ENCODE peak calls at places on chromosomes 6 and 20, in four cellular contexts. Q is H1, I is IMR-90, T is neuronal stem cell. R is an unnamed sample.

GRCh38 chr20:45461225-45461624 is 8.3 kb upstream of the WFDC2 start:
- DNase-seq in I (no peak), Q (no peak), T (no peak), R (no peak)

GRCh38 chr6:19333936-19334335 is 503.2 kb upstream of the ID4 start:
- DNase-seq in Q (no peak), I (no peak), T (no peak), R (no peak)

GRCh38 chr6:45998524-45998923 is 17.1 kb downstream of the CLIC5 start:
- DNase-seq in T (no peak), I (no peak), Q (no peak), R (no peak)

GRCh38 chr6:104579464-104579863 is 280.3 kb downstream of the HACE1 start:
- DNase-seq in Q (no peak), I (no peak), T (no peak), R (peak)

GRCh38 chr6:112626468-112627082 is 279.4 kb downstream of the RFPL4B start:
- DNase-seq in I (peak), T (no peak), Q (no peak), R (no peak)

GRCh38 chr20:33909331-33909921 is 84.3 kb upstream of the RALY start:
- DNase-seq in Q (no peak), I (peak), T (no peak), R (peak)

GRCh38 chr6:90370493-90370959 is 73.9 kb upstream of the BACH2 start:
- DNase-seq in Q (no peak), T (no peak), I (peak), R (peak)

GRCh38 chr20:38446441-38447209 is 11.5 kb upstream of the SNHG17 start:
- DNase-seq in T (peak), Q (peak), I (peak), R (peak)

GRCh38 chr6:142945071-142945445 is at the start of gene HIVEP2:
- DNase-seq in I (peak), Q (no peak), T (peak), R (peak)

GRCh38 chr6:106192824-106193223 is 106.7 kb downstream of the PRDM1 start:
- DNase-seq in Q (no peak), T (no peak), I (peak), R (no peak)

GRCh38 chr6:142300758-142301251 is 1.0 kb upstream of the ADGRG6 start:
- DNase-seq in Q (no peak), T (peak), I (peak), R (peak)

GRCh38 chr6:121592261-121592935 is 157.0 kb downstream of the GJA1 start:
- DNase-seq in T (no peak), Q (no peak), I (no peak), R (no peak)

GRCh38 chr20:35561268-35561667 is 19.4 kb downstream of the ERGIC3 start:
- DNase-seq in I (peak), Q (no peak), T (peak), R (peak)

GRCh38 chr6:7975764-7976146 is 65.2 kb upstream of the TXNDC5 start:
- DNase-seq in T (no peak), Q (no peak), I (no peak), R (no peak)

GRCh38 chr6:167122041-167122826 is 662 bp upstream of the CCR6 start:
- DNase-seq in Q (no peak), T (no peak), I (no peak), R (no peak)

GRCh38 chr20:8589956-8590355 is 457.9 kb downstream of the PLCB1 start:
- DNase-seq in Q (no peak), T (no peak), I (peak), R (no peak)

GRCh38 chr6:39189915-39190544 is 39.2 kb downstream of the KCNK5 start:
- DNase-seq in Q (peak), I (peak), T (peak), R (peak)

GRCh38 chr20:25476106-25477105 is 68.9 kb downstream of the GINS1 start:
- DNase-seq in Q (no peak), I (no peak), T (no peak), R (no peak)

GRCh38 chr20:50691585-50692552 is 527 bp upstream of the RIPOR3 start:
- DNase-seq in I (peak), T (peak), Q (no peak), R (peak)

GRCh38 chr6:166286831-166287271 is 21.3 kb downstream of the PRR18 start:
- DNase-seq in Q (no peak), T (no peak), I (no peak), R (peak)

GRCh38 chr6:113018351-113019151 is 671.4 kb downstream of the RFPL4B start:
- DNase-seq in Q (no peak), I (peak), T (no peak), R (no peak)

GRCh38 chr6:7255918-7256317 is 57.1 kb downstream of the SSR1 start:
- DNase-seq in T (no peak), Q (no peak), I (no peak), R (no peak)

GRCh38 chr20:51487525-51488279 is 54.8 kb downstream of the NFATC2 start:
- DNase-seq in Q (no peak), T (no peak), I (peak), R (no peak)

GRCh38 chr6:118263929-118264486 is 284.1 kb upstream of the PLN start:
- DNase-seq in Q (no peak), T (peak), I (peak), R (peak)

GRCh38 chr6:44002591-44003344 is 124.5 kb downstream of the MRPL14 start:
- DNase-seq in I (peak), Q (peak), T (no peak), R (peak)

GRCh38 chr6:137975058-137975940 is 108.2 kb downstream of the TNFAIP3 start:
- DNase-seq in Q (no peak), I (peak), T (no peak), R (peak)

GRCh38 chr6:163777379-163777686 is 362.8 kb downstream of the QKI start:
- DNase-seq in T (no peak), Q (no peak), I (no peak), R (no peak)

GRCh38 chr6:30725713-30726505 is 5.8 kb downstream of the TUBB start:
- DNase-seq in Q (no peak), T (no peak), I (peak), R (peak)

GRCh38 chr6:139124887-139125672 is 9.8 kb upstream of the HECA start:
- DNase-seq in Q (no peak), I (peak), T (no peak), R (peak)

GRCh38 chr6:169165561-169166300 is 87.9 kb downstream of the THBS2 start:
- DNase-seq in I (peak), T (no peak), Q (no peak), R (no peak)

GRCh38 chr6:123393333-123393732 is 243.4 kb downstream of the TRDN start:
- DNase-seq in I (no peak), T (no peak), Q (no peak), R (peak)

GRCh38 chr6:156107514-156108150 is 652.0 kb upstream of the NOX3 start:
- DNase-seq in T (peak), Q (no peak), I (no peak), R (no peak)

GRCh38 chr6:30683980-30684338 is 2.5 kb downstream of the PPP1R18 start:
- DNase-seq in T (no peak), I (no peak), Q (no peak), R (no peak)

GRCh38 chr20:35005463-35005961 is 49.8 kb downstream of the MYH7B start:
- DNase-seq in T (no peak), Q (no peak), I (no peak), R (no peak)

GRCh38 chr20:44901972-44902371 is 7.9 kb upstream of the PABPC1L start:
- DNase-seq in Q (no peak), T (no peak), I (peak), R (peak)

GRCh38 chr6:34425498-34426410 is at the start of gene RPS10:
- DNase-seq in I (peak), T (peak), Q (peak), R (peak)

GRCh38 chr6:34423254-34423653 is 2.6 kb downstream of the RPS10 start:
- DNase-seq in T (no peak), Q (no peak), I (peak), R (no peak)

GRCh38 chr6:34425132-34425497 is 754 bp downstream of the RPS10 start:
- DNase-seq in T (no peak), I (no peak), Q (no peak), R (no peak)

GRCh38 chr6:34424200-34425131 is 1.4 kb downstream of the RPS10 start:
- DNase-seq in T (no peak), I (no peak), Q (no peak), R (peak)
- H2AK5ac ChIP-seq in T (no peak), I (peak), Q (peak), R (no peak)

GRCh38 chr6:149936743-149937142 is 5.1 kb upstream of the ULBP2 start:
- DNase-seq in I (no peak), Q (no peak), T (no peak), R (no peak)

GRCh38 chr6:149940673-149940984 is 1.2 kb upstream of the ULBP2 start:
- DNase-seq in Q (no peak), I (no peak), T (no peak), R (no peak)

GRCh38 chr6:149941583-149942460 is at the start of gene ULBP2:
- DNase-seq in T (peak), Q (no peak), I (peak), R (peak)

GRCh38 chr6:149939909-149940672 is 1.7 kb upstream of the ULBP2 start:
- DNase-seq in I (no peak), T (no peak), Q (no peak), R (no peak)

DNA sequence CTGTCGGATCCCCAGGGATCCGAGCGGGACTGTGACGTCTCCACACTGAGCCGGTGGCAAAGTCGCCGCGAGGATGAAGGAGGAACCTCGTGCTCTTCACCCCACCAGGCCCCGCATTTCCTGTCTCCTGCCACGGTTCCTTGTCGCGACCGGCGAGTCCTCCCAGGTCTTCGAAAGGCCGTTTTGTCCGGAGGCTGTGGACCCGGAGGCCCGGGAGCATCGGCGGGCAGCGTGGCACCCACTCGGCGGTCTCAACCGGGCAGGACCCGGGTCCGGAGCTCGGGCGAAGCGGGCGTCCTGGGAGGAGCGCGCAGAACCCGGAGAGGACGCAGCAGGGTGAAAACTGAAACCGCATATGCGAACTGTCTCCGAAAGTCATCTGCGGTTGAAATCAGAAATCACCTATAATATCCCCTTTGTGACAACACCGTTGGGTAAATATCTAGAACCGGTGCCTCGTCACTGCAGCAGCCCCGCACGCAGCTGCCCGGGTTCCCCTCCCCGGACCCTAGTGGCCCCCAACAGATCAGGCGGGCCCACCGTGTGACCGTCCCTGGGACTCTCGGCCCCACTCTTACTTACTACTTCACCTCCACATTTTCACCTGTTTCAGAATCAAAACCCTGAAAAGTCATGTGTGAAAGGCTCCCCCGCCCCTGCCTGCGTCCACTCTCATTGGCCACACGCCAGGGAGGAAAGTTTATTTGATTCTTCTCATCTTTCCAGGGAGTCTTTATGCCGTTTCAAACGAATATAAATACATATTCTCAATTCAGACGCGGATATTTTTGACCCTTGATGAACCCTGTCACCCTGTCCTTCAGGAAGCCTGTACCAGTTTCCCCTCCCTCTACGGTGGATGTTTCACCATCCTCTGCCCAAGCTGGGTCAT is 3.0 kb upstream of the ULBP2 start:
- DNase-seq in I (no peak), Q (no peak), T (no peak), R (no peak)
- H2BK120ac ChIP-seq in I (no peak), Q (no peak), T (no peak), R (no peak)

GRCh38 chr20:62332421-62332820 is 29.6 kb downstream of the ADRM1 start:
- DNase-seq in T (no peak), Q (no peak), I (no peak), R (no peak)

GRCh38 chr20:62329389-62330377 is 26.9 kb downstream of the ADRM1 start:
- DNase-seq in T (no peak), Q (no peak), I (no peak), R (no peak)

GRCh38 chr20:62331347-62331746 is 28.6 kb downstream of the ADRM1 start:
- DNase-seq in Q (no peak), I (no peak), T (no peak), R (no peak)

GRCh38 chr20:62328684-62329388 is 26.0 kb downstream of the ADRM1 start:
- DNase-seq in T (no peak), Q (no peak), I (no peak), R (no peak)

GRCh38 chr20:62330576-62331317 is 27.9 kb downstream of the ADRM1 start:
- DNase-seq in I (no peak), T (no peak), Q (no peak), R (no peak)
- H3K9ac ChIP-seq in I (no peak), T (peak), Q (no peak), R (no peak)

GRCh38 chr20:59010995-59011873 is 4.2 kb upstream of the CTSZ start:
- DNase-seq in Q (no peak), T (no peak), I (peak), R (peak)

GRCh38 chr20:59013959-59014608 is 5.1 kb upstream of the TUBB1 start:
- DNase-seq in I (peak), Q (no peak), T (no peak), R (no peak)

GRCh38 chr20:59015411-59015810 is 3.8 kb upstream of the TUBB1 start:
- DNase-seq in Q (no peak), T (no peak), I (no peak), R (no peak)

GRCh38 chr20:59014680-59015389 is 4.4 kb upstream of the TUBB1 start:
- DNase-seq in I (no peak), Q (no peak), T (no peak), R (no peak)

GRCh38 chr20:59013031-59013951 is 5.9 kb upstream of the TUBB1 start:
- DNase-seq in Q (no peak), I (no peak), T (no peak), R (no peak)
- H2AK5ac ChIP-seq in Q (no peak), I (peak), T (no peak), R (no peak)

GRCh38 chr6:158852312-158853071 is 33.3 kb upstream of the EZR start:
- DNase-seq in T (no peak), Q (no peak), I (no peak), R (no peak)

GRCh38 chr6:158853072-158853871 is 34.1 kb upstream of the EZR start:
- DNase-seq in Q (peak), I (peak), T (peak), R (peak)

GRCh38 chr6:158856261-158856660 is 37.1 kb upstream of the EZR start:
- DNase-seq in Q (no peak), T (no peak), I (no peak), R (no peak)

GRCh38 chr6:158853872-158854213 is 34.7 kb upstream of the EZR start:
- DNase-seq in Q (no peak), I (no peak), T (no peak), R (no peak)

GRCh38 chr6:158854214-158855101 is 35.3 kb upstream of the EZR start:
- DNase-seq in I (peak), Q (no peak), T (no peak), R (peak)
- H2BK120ac ChIP-seq in I (peak), Q (peak), T (no peak), R (peak)

GRCh38 chr6:31946370-31946885 is 533 bp downstream of the CFB start:
- DNase-seq in I (no peak), T (no peak), Q (no peak), R (no peak)

GRCh38 chr6:31943742-31944141 is 2.2 kb upstream of the CFB start:
- DNase-seq in T (no peak), I (no peak), Q (no peak), R (no peak)

GRCh38 chr6:31945154-31945506 is 765 bp upstream of the CFB start:
- DNase-seq in I (no peak), Q (no peak), T (no peak), R (no peak)

GRCh38 chr6:31947070-31947675 is 1.3 kb downstream of the CFB start:
- DNase-seq in T (no peak), Q (no peak), I (no peak), R (no peak)

DNA sequence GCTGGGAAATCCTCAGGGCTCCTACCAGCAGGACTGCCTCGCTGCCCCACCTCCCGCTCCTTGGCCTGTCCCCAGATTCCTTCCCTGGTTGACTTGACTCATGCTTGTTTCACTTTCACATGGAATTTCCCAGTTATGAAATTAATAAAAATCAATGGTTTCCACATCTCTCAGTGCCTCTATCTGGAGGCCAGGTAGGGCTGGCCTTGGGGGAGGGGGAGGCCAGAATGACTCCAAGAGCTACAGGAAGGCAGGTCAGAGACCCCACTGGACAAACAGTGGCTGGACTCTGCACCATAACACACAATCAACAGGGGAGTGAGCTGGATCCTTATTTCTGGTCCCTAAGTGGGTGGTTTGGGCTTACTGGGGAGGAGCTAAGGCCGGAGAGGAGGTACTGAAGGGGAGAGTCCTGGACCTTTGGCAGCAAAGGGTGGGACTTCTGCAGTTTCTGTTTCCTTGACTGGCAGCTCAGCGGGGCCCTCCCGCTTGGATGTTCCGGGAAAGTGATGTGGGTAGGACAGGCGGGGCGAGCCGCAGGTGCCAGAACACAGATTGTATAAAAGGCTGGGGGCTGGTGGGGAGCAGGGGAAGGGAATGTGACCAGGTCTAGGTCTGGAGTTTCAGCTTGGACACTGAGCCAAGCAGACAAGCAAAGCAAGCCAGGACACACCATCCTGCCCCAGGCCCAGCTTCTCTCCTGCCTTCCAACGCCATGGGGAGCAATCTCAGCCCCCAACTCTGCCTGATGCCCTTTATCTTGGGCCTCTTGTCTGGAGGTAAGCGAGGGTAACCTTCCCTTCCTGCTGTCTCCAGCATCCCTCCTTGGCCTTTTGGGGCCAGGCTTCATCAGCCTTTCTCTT is at the start of gene CFB:
- DNase-seq in T (no peak), Q (no peak), I (peak), R (peak)
- H3K9ac ChIP-seq in T (no peak), Q (no peak), I (peak), R (no peak)

GRCh38 chr20:47468290-47469050 is 33.2 kb upstream of the NCOA3 start:
- DNase-seq in T (no peak), Q (no peak), I (no peak), R (no peak)

GRCh38 chr20:47464380-47465101 is 37.1 kb upstream of the NCOA3 start:
- DNase-seq in I (peak), T (no peak), Q (no peak), R (no peak)

GRCh38 chr20:47466704-47467459 is 34.8 kb upstream of the NCOA3 start:
- DNase-seq in T (no peak), I (no peak), Q (no peak), R (no peak)

GRCh38 chr20:47466193-47466592 is 35.5 kb upstream of the NCOA3 start:
- DNase-seq in T (no peak), I (no peak), Q (no peak), R (no peak)

DNA sequence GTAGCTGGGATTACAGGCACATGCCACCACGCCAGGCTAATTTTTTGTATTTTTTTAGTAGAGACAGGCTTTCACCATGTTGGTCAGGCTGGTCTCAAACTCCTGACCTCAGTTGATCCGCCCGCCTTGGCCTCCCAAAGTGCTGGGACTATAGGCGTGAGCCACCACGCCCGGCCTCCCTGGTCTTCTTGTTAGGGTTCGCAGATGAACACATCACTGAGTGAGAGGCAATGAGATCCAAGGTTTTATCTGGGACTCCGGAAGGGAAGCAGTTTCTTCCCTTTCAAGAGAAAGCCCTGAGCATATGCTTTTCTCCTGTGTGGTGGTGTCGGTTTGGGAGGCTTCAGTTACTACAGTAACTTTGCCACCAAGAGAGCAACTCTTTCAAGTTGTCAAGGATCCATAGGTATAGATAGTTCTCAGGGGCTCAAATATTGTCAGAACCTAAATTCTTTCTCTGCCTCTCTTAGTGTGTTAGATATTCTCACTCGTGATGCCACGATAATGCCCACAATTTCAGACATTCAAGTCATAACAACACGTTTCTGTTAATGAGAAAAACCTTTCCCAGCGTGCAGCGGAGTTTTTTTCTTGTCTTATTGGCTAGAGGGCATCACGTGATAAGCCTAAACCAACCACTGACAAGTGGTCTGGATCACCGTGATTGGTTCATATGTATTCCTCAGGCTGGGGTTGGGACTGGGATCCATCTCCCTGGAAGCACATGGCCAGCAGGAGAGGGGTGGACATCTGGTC is 36.2 kb upstream of the NCOA3 start:
- DNase-seq in I (no peak), T (no peak), Q (no peak), R (peak)
- H2AK5ac ChIP-seq in I (peak), T (no peak), Q (no peak), R (no peak)